ENCODE peak calls at places on chromosomes 12 and 14, in eight cellular contexts. H is iris pigment epithelial cell; O is activated CD8-positive, alpha-beta memory T cell treated with anti-CD3 and anti-CD28 coated beads for 1 hour; B is T-helper 2 cell; K is naive B cell; D is naive thymus-derived CD4-positive, alpha-beta T cell; Z is HCT116; I is mesendoderm. Q is an unnamed sample.

GRCh38 chr12:57521475-57522018 is 1.1 kb upstream of the MBD6 start:
- DNase-seq in H (peak; percentile 70), O (no peak), B (no peak), K (no peak), D (peak; percentile 25), Z (no peak), I (peak; percentile 85), Q (no peak)

GRCh38 chr12:109460538-109460937 is 16.6 kb downstream of the KCTD10 start:
- DNase-seq in H (no peak), O (no peak), B (no peak), K (no peak), D (no peak), Z (no peak), I (no peak), Q (no peak)

GRCh38 chr12:120072472-120072871 is 44.1 kb downstream of the RAB35 start:
- DNase-seq in H (no peak), O (no peak), B (no peak), K (no peak), D (no peak), Z (no peak), I (no peak), Q (no peak)

GRCh38 chr12:116495260-116495659 is 63.9 kb upstream of the MAP1LC3B2 start:
- DNase-seq in H (peak; percentile 15), O (no peak), B (no peak), K (no peak), D (no peak), Z (peak; percentile 94), I (peak; percentile 93), Q (peak; percentile 90)

GRCh38 chr14:30608533-30609006 is 13.5 kb upstream of the SCFD1 start:
- DNase-seq in H (peak; percentile 62), O (no peak), B (no peak), K (no peak), D (no peak), Z (no peak), I (peak; percentile 16), Q (peak; percentile 56)

GRCh38 chr14:24296341-24297157 is 3.0 kb downstream of the DHRS1 start:
- DNase-seq in H (peak; percentile 94), O (peak; percentile 48), B (peak; percentile 58), K (peak; percentile 69), D (peak; percentile 38), Z (no peak), I (peak; percentile 97), Q (peak; percentile 70)

GRCh38 chr14:28344381-28344780 is 422.2 kb upstream of the FOXG1 start:
- DNase-seq in H (peak; percentile 72), O (no peak), B (no peak), K (no peak), D (no peak), Z (no peak), I (no peak), Q (no peak)

GRCh38 chr14:77886010-77886409 is 86.1 kb downstream of the ADCK1 start:
- DNase-seq in H (no peak), O (no peak), B (no peak), K (no peak), D (no peak), Z (no peak), I (no peak), Q (no peak)

GRCh38 chr12:12600659-12601058 is 11.0 kb upstream of the CREBL2 start:
- DNase-seq in H (peak; percentile 23), O (no peak), B (no peak), K (no peak), D (no peak), Z (no peak), I (no peak), Q (no peak)

GRCh38 chr14:54346257-54346656 is 50.5 kb upstream of the CDKN3 start:
- DNase-seq in H (no peak), O (no peak), B (no peak), K (no peak), D (no peak), Z (no peak), I (no peak), Q (no peak)

GRCh38 chr12:86513206-86513605 is 257.0 kb upstream of the MGAT4C start:
- DNase-seq in H (peak; percentile 10), O (no peak), B (no peak), K (no peak), D (no peak), Z (no peak), I (no peak), Q (no peak)

GRCh38 chr12:76264617-76265016 is 83.6 kb downstream of the BBS10 start:
- DNase-seq in H (peak; percentile 86), O (no peak), B (no peak), K (no peak), D (no peak), Z (no peak), I (no peak), Q (no peak)

GRCh38 chr12:120798696-120799095 is 73.1 kb downstream of the ACADS start:
- DNase-seq in H (no peak), O (no peak), B (no peak), K (no peak), D (no peak), Z (no peak), I (no peak), Q (no peak)

Q was measured in RCC 7860.